ENCODE peak calls at places on chromosomes 1 and 21, in ten cellular contexts. D is endothelial cell; X is pons; U is WTC11; S is progenitor cell of endocrine pancreas; L is lower lobe of right lung; F is A172; B is activated CD4-positive, alpha-beta T cell treated with anti-CD3 and anti-CD28 coated beads, Interleukin-2, amount 50 U/mL, for 4 hours; M is effector CD4-positive, alpha-beta T cell; R is non-pigmented ciliary epithelial cell. J is an unnamed sample.

GRCh38 chr1:24119859-24120756 is 8.2 kb upstream of the MYOM3 start:
- DNase-seq in B (no peak), F (peak), X (no peak), R (no peak), D (no peak), L (peak), U (no peak), S (no peak), M (no peak), J (no peak)

GRCh38 chr1:50106095-50106761 is 2.5 kb upstream of the ELAVL4 start:
- DNase-seq in S (no peak), X (no peak), U (no peak), D (no peak), R (no peak), F (no peak), B (no peak), L (no peak), M (no peak), J (no peak)

GRCh38 chr1:80444171-80444570 is 1356.6 kb upstream of the ADGRL2 start:
- DNase-seq in L (no peak), S (no peak), F (no peak), X (no peak), D (no peak), B (no peak), M (no peak), U (no peak), R (no peak), J (no peak)

GRCh38 chr21:28636988-28637691 is 355.5 kb downstream of the LTN1 start:
- DNase-seq in B (no peak), D (no peak), U (no peak), R (peak), S (no peak), F (peak), L (no peak), X (no peak), M (no peak), J (no peak)

GRCh38 chr1:213549982-213550381 is 437.8 kb upstream of the PROX1 start:
- DNase-seq in F (no peak), R (no peak), X (no peak), U (no peak), S (no peak), M (no peak), D (no peak), L (no peak), B (no peak), J (no peak)

GRCh38 chr21:37429356-37429755 is 62.8 kb downstream of the DYRK1A start:
- DNase-seq in M (no peak), F (no peak), B (no peak), S (no peak), L (no peak), X (no peak), R (no peak), D (no peak), U (no peak), J (no peak)

GRCh38 chr1:234676103-234676594 is 66.2 kb upstream of the IRF2BP2 start:
- DNase-seq in U (peak), D (peak), R (peak), S (peak), B (peak), M (peak), F (peak), X (peak), L (peak), J (peak)

GRCh38 chr1:210369425-210369824 is 40.7 kb downstream of the HHAT start:
- DNase-seq in X (no peak), D (no peak), R (no peak), U (no peak), B (no peak), F (no peak), L (no peak), S (no peak), M (no peak), J (no peak)

GRCh38 chr1:70738576-70738975 is 309.0 kb downstream of the PTGER3 start:
- DNase-seq in S (no peak), R (no peak), M (no peak), F (no peak), L (no peak), B (no peak), U (no peak), D (no peak), X (no peak), J (no peak)

GRCh38 chr1:41221995-41222991 is 19.8 kb downstream of the SCMH1 start:
- DNase-seq in M (no peak), F (no peak), X (no peak), B (no peak), R (no peak), U (no peak), D (no peak), S (no peak), L (no peak), J (no peak)

GRCh38 chr1:214604543-214604942 is 1.5 kb downstream of the CENPF start:
- DNase-seq in L (no peak), B (no peak), D (no peak), F (peak), X (no peak), R (no peak), S (no peak), U (no peak), M (no peak), J (no peak)

GRCh38 chr1:53639996-53640695 is 98.8 kb downstream of the GLIS1 start:
- DNase-seq in M (no peak), F (no peak), X (no peak), B (no peak), R (no peak), U (peak), D (no peak), L (peak), S (no peak), J (no peak)

GRCh38 chr1:240790851-240791250 is 178.9 kb upstream of the GREM2 start:
- DNase-seq in L (no peak), S (no peak), X (no peak), M (no peak), D (no peak), R (no peak), U (no peak), B (no peak), F (no peak), J (no peak)

GRCh38 chr1:180230416-180230790 is 339 bp downstream of the LHX4 start:
- DNase-seq in U (peak), L (no peak), F (no peak), R (no peak), B (no peak), X (no peak), D (no peak), S (no peak), M (no peak), J (no peak)

GRCh38 chr1:245060684-245061374 is 94.0 kb upstream of the KIF26B start:
- DNase-seq in F (no peak), S (no peak), U (no peak), R (no peak), M (no peak), D (no peak), B (no peak), L (no peak), X (no peak), J (no peak)

GRCh38 chr1:56301791-56302190 is 277.6 kb downstream of the PLPP3 start:
- DNase-seq in L (no peak), B (no peak), X (no peak), R (peak), S (no peak), M (no peak), U (no peak), D (no peak), F (peak), J (no peak)